ENCODE peak calls at places on chromosomes 4 and X, in six cellular contexts. One of them, this sample, is unnamed.

GRCh38 chrX:16788477-16788876 is 2.2 kb downstream of the TXLNG start:
- DNase-seq in foreskin keratinocyte: no peak
- DNase-seq in uterus: peak
- DNase-seq in mammary epithelial cell: no peak
- DNase-seq in GM10248: no peak
- DNase-seq in GM13977: no peak
- DNase-seq in this sample: no peak

GRCh38 chrX:104419211-104419610 is 146.8 kb upstream of the IL1RAPL2 start:
- DNase-seq in foreskin keratinocyte: peak
- DNase-seq in uterus: no peak
- DNase-seq in mammary epithelial cell: peak
- DNase-seq in GM10248: no peak
- DNase-seq in GM13977: no peak
- DNase-seq in this sample: peak

GRCh38 chr4:52076731-52077130 is 25.6 kb downstream of the SPATA18 start:
- DNase-seq in foreskin keratinocyte: no peak
- DNase-seq in uterus: no peak
- DNase-seq in mammary epithelial cell: no peak
- DNase-seq in GM10248: no peak
- DNase-seq in GM13977: no peak
- DNase-seq in this sample: no peak

GRCh38 chr4:91113130-91113706 is 986.0 kb downstream of the CCSER1 start:
- DNase-seq in foreskin keratinocyte: peak
- DNase-seq in uterus: no peak
- DNase-seq in mammary epithelial cell: peak
- DNase-seq in GM10248: peak
- DNase-seq in GM13977: peak
- DNase-seq in this sample: no peak

GRCh38 chrX:52934704-52935468 is 23.4 kb downstream of the FAM156A start:
- DNase-seq in foreskin keratinocyte: peak
- DNase-seq in uterus: peak
- DNase-seq in mammary epithelial cell: peak
- DNase-seq in GM10248: peak
- DNase-seq in GM13977: peak
- DNase-seq in this sample: peak

GRCh38 chr4:156829194-156829593 is 142.4 kb downstream of the PDGFC start:
- DNase-seq in foreskin keratinocyte: no peak
- DNase-seq in uterus: peak
- DNase-seq in mammary epithelial cell: peak
- DNase-seq in GM10248: no peak
- DNase-seq in GM13977: no peak
- DNase-seq in this sample: no peak

GRCh38 chr4:152678841-152679240 is 956 bp downstream of the TMEM154 start:
- DNase-seq in foreskin keratinocyte: no peak
- DNase-seq in uterus: no peak
- DNase-seq in mammary epithelial cell: peak
- DNase-seq in GM10248: no peak
- DNase-seq in GM13977: no peak
- DNase-seq in this sample: no peak

GRCh38 chr4:185716008-185716976 is 95.7 kb downstream of the SORBS2 start:
- DNase-seq in foreskin keratinocyte: no peak
- DNase-seq in uterus: no peak
- DNase-seq in mammary epithelial cell: no peak
- DNase-seq in GM10248: no peak
- DNase-seq in GM13977: no peak
- DNase-seq in this sample: peak

GRCh38 chrX:110171442-110171841 is 146.4 kb downstream of the AMMECR1 start:
- DNase-seq in foreskin keratinocyte: no peak
- DNase-seq in uterus: no peak
- DNase-seq in mammary epithelial cell: no peak
- DNase-seq in GM10248: no peak
- DNase-seq in GM13977: no peak
- DNase-seq in this sample: no peak

GRCh38 chrX:120308959-120309872 is 2.0 kb downstream of the TMEM255A start:
- DNase-seq in foreskin keratinocyte: peak
- DNase-seq in uterus: peak
- DNase-seq in mammary epithelial cell: peak
- DNase-seq in GM10248: peak
- DNase-seq in GM13977: peak
- DNase-seq in this sample: peak
- TF ChIP-seq CTCF in foreskin keratinocyte: peak
- TF ChIP-seq CTCF in uterus: peak
- TF ChIP-seq CTCF in mammary epithelial cell: peak
- TF ChIP-seq CTCF in GM10248: peak
- TF ChIP-seq CTCF in GM13977: peak
- TF ChIP-seq CTCF in this sample: peak

GRCh38 chr4:94253036-94253435 is 45.4 kb downstream of the SMARCAD1 start:
- DNase-seq in foreskin keratinocyte: peak
- DNase-seq in uterus: no peak
- DNase-seq in mammary epithelial cell: no peak
- DNase-seq in GM10248: no peak
- DNase-seq in GM13977: no peak
- DNase-seq in this sample: no peak

GRCh38 chr4:94251094-94251493 is 43.4 kb downstream of the SMARCAD1 start:
- DNase-seq in foreskin keratinocyte: no peak
- DNase-seq in uterus: no peak
- DNase-seq in mammary epithelial cell: no peak
- DNase-seq in GM10248: no peak
- DNase-seq in GM13977: no peak
- DNase-seq in this sample: no peak

GRCh38 chr4:94256144-94256783 is 48.6 kb downstream of the SMARCAD1 start:
- DNase-seq in foreskin keratinocyte: no peak
- DNase-seq in uterus: no peak
- DNase-seq in mammary epithelial cell: no peak
- DNase-seq in GM10248: no peak
- DNase-seq in GM13977: no peak
- DNase-seq in this sample: no peak

GRCh38 chr4:94262163-94263016 is 54.7 kb downstream of the SMARCAD1 start:
- DNase-seq in foreskin keratinocyte: peak
- DNase-seq in uterus: no peak
- DNase-seq in mammary epithelial cell: peak
- DNase-seq in GM10248: no peak
- DNase-seq in GM13977: no peak
- DNase-seq in this sample: no peak

DNA sequence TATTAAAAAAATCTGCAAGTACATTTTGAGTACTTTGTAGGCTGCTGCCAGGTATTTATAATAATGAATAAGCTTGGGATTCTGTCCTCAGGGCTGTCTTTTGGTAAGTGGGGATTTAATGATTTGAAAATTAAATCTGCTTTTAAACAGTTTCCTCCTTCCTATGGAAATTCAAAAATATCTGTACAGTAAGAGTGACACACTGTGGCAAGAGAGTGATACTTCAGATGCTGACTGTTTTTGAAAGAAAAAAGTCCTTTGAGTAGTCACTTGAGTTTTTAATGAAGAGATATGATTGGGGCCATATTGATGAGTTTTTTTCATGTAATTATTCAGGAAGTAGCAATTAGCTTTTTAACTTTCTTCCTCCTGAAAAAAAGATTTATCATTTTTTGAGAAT is 49.2 kb downstream of the SMARCAD1 start:
- DNase-seq in foreskin keratinocyte: no peak
- DNase-seq in uterus: no peak
- DNase-seq in mammary epithelial cell: no peak
- DNase-seq in GM10248: no peak
- DNase-seq in GM13977: no peak
- DNase-seq in this sample: no peak
- TF ChIP-seq CTCF in foreskin keratinocyte: peak
- TF ChIP-seq CTCF in uterus: no peak
- TF ChIP-seq CTCF in mammary epithelial cell: peak
- TF ChIP-seq CTCF in GM10248: peak
- TF ChIP-seq CTCF in GM13977: peak
- TF ChIP-seq CTCF in this sample: no peak

GRCh38 chr4:75892508-75892907 is 9.7 kb downstream of the PPEF2 start:
- DNase-seq in foreskin keratinocyte: no peak
- DNase-seq in uterus: no peak
- DNase-seq in mammary epithelial cell: peak
- DNase-seq in GM10248: no peak
- DNase-seq in GM13977: no peak
- DNase-seq in this sample: peak
- TF ChIP-seq CTCF in foreskin keratinocyte: no peak
- TF ChIP-seq CTCF in uterus: no peak
- TF ChIP-seq CTCF in mammary epithelial cell: peak
- TF ChIP-seq CTCF in GM10248: no peak
- TF ChIP-seq CTCF in GM13977: peak
- TF ChIP-seq CTCF in this sample: no peak

GRCh38 chrX:99394450-99394849 is 1015.6 kb downstream of the PCDH19 start:
- DNase-seq in foreskin keratinocyte: no peak
- DNase-seq in uterus: no peak
- DNase-seq in mammary epithelial cell: no peak
- DNase-seq in GM10248: no peak
- DNase-seq in GM13977: no peak
- DNase-seq in this sample: no peak
- TF ChIP-seq CTCF in foreskin keratinocyte: no peak
- TF ChIP-seq CTCF in uterus: no peak
- TF ChIP-seq CTCF in mammary epithelial cell: no peak
- TF ChIP-seq CTCF in GM10248: no peak
- TF ChIP-seq CTCF in GM13977: peak
- TF ChIP-seq CTCF in this sample: no peak

This sample was measured in Calu3.